ENCODE peak calls at places on chromosomes 4 and X, in ten cellular contexts. I is cardiac fibroblast; B is left cardiac atrium; W is OCI-M1; X is stimulated activated CD4-positive, alpha-beta T cell treated with anti-CD3 and anti-CD28 coated beads, Interleukin-1b, Interleukin-23, amount 100 ng/mL, for 1 hour; A is CD8-positive, alpha-beta memory T cell; U is retina; M is activated CD8-positive, alpha-beta memory T cell treated with anti-CD3 and anti-CD28 coated beads for 48 hours; S is lower lobe of right lung; C is sciatic nerve. Y is an unnamed sample.

GRCh38 chr4:1400191-1400805 is 5.9 kb downstream of the NKX1-1 start:
- DNase-seq in S (peak), C (no peak), M (no peak), X (no peak), W (no peak), B (no peak), A (no peak), I (no peak), U (no peak), Y (no peak)

GRCh38 chr4:75289843-75290616 is 224.2 kb downstream of the RCHY1 start:
- DNase-seq in A (no peak), S (no peak), M (no peak), B (no peak), I (peak), C (no peak), U (peak), X (no peak), W (peak), Y (no peak)

GRCh38 chrX:56765816-56766553 is 36.9 kb downstream of the NBDY start:
- DNase-seq in B (no peak), A (no peak), I (peak), U (no peak), X (no peak), S (no peak), M (no peak), C (peak), W (no peak), Y (no peak)

GRCh38 chrX:47047989-47048388 is 30.3 kb upstream of the RGN start:
- DNase-seq in X (no peak), S (no peak), A (no peak), W (no peak), U (no peak), B (no peak), C (no peak), M (no peak), I (peak), Y (peak)

GRCh38 chr4:148214529-148215166 is 227.6 kb downstream of the NR3C2 start:
- DNase-seq in M (no peak), X (no peak), I (no peak), B (peak), W (no peak), U (peak), C (no peak), A (no peak), S (no peak), Y (no peak)

GRCh38 chr4:48141048-48141447 is 7.0 kb upstream of the TXK start:
- DNase-seq in C (no peak), M (no peak), A (peak), S (no peak), W (peak), I (peak), U (no peak), B (no peak), X (no peak), Y (peak)

GRCh38 chr4:41882622-41883347 is 52.4 kb upstream of the TMEM33 start:
- DNase-seq in X (no peak), W (peak), M (peak), U (peak), C (no peak), B (no peak), A (peak), I (peak), S (peak), Y (peak)

GRCh38 chr4:169852481-169852880 is 94.7 kb upstream of the HPF1 start:
- DNase-seq in W (no peak), A (no peak), X (no peak), B (no peak), U (no peak), I (no peak), M (no peak), S (no peak), C (no peak), Y (no peak)

GRCh38 chr4:54558889-54559682 is 98.7 kb upstream of the KIT start:
- DNase-seq in X (no peak), M (no peak), U (no peak), B (no peak), A (no peak), I (no peak), W (no peak), C (no peak), S (no peak), Y (no peak)